ENCODE peak calls at places on chromosomes 3 and 15, in seven cellular contexts. F is hypothalamus, B is amygdala, S is NCI-H2171, K is T-helper 9 cell, C is SW 1271, A is NCI-H460. D is an unnamed sample.

GRCh38 chr3:73270839-73271483 is 209.5 kb downstream of the EBLN2 start:
- DNase-seq in B (no peak), K (no peak), C (no peak), F (no peak), A (no peak), S (no peak), D (peak)

GRCh38 chr3:59286791-59287531 is 237.1 kb upstream of the CFAP20DC start:
- DNase-seq in B (no peak), A (no peak), F (no peak), C (no peak), S (no peak), K (no peak), D (no peak)

GRCh38 chr15:73341886-73342600 is 26.7 kb downstream of the HCN4 start:
- DNase-seq in F (peak), B (peak), A (no peak), S (no peak), C (no peak), K (no peak), D (no peak)

GRCh38 chr3:78878011-78878410 is 889.8 kb downstream of the ROBO1 start:
- DNase-seq in S (no peak), K (no peak), C (no peak), A (no peak), B (no peak), F (no peak), D (peak)

GRCh38 chr15:92801412-92801773 is 98.7 kb upstream of the CHD2 start:
- DNase-seq in K (no peak), B (no peak), S (no peak), C (peak), F (no peak), A (no peak), D (peak)

GRCh38 chr15:73387507-73388255 is 18.9 kb upstream of the HCN4 start:
- DNase-seq in F (no peak), C (no peak), K (no peak), B (no peak), A (no peak), S (no peak), D (peak)

GRCh38 chr15:34338347-34338746 is 766 bp upstream of the SLC12A6 start:
- DNase-seq in K (no peak), S (no peak), F (no peak), C (no peak), A (no peak), B (no peak), D (no peak)

GRCh38 chr3:43523454-43524053 is 98.3 kb downstream of the ANO10 start:
- DNase-seq in K (no peak), B (no peak), A (no peak), S (no peak), F (no peak), C (no peak), D (no peak)

GRCh38 chr15:80173022-80173759 is 20.4 kb downstream of the FAH start:
- DNase-seq in S (peak), A (peak), K (peak), B (peak), F (peak), C (peak), D (peak)

GRCh38 chr3:154571827-154572226 is 141.8 kb upstream of the GPR149 start:
- DNase-seq in C (no peak), K (no peak), S (no peak), B (no peak), A (no peak), F (no peak), D (no peak)